ENCODE peak calls at places on chromosomes 13 and 19, in five cellular contexts. R, Z, S, Y and I are unnamed samples. For H3K4me1, the result is how much of the 10 kb centered on the place peaks cover.

GRCh38 chr13:34720618-34721017 is 221.5 kb upstream of the NBEA start:
- DNase-seq in Y (no peak), Z (no peak), S (no peak), R (no peak), I (no peak)

GRCh38 chr19:4186087-4186993 is 3.9 kb downstream of the ANKRD24 start:
- DNase-seq in S (peak), Y (peak), Z (peak), R (no peak), I (peak)

GRCh38 chr19:15249912-15250634 is 17.8 kb upstream of the EPHX3 start:
- DNase-seq in Z (no peak), Y (peak), S (no peak), R (no peak), I (no peak)

GRCh38 chr13:58025821-58026220 is 394.3 kb downstream of the PCDH17 start:
- DNase-seq in S (no peak), Y (no peak), R (no peak), Z (no peak), I (no peak)

GRCh38 chr13:45941261-45941660 is 89.7 kb upstream of the SIAH3 start:
- DNase-seq in S (no peak), Z (no peak), Y (no peak), R (no peak), I (no peak)

GRCh38 chr13:19759669-19760068 is 23.1 kb downstream of the PSPC1 start:
- DNase-seq in Z (no peak), S (no peak), R (no peak), Y (no peak), I (no peak)

GRCh38 chr19:29260477-29261317 is 47.7 kb upstream of the UQCRFS1 start:
- DNase-seq in Z (peak), R (no peak), S (no peak), Y (peak), I (peak)

GRCh38 chr19:53910170-53910518 is 1.1 kb downstream of the CACNG7 start:
- DNase-seq in S (no peak), R (no peak), Y (peak), Z (peak), I (no peak)

GRCh38 chr13:101942038-101942437 is 459.8 kb downstream of the FGF14 start:
- DNase-seq in S (no peak), Z (peak), R (no peak), Y (peak), I (peak)

GRCh38 chr13:50130686-50131051 is 115.4 kb downstream of the KCNRG start:
- DNase-seq in R (no peak), S (no peak), Z (peak), Y (peak), I (no peak)

GRCh38 chr13:40116008-40116407 is 460.5 kb downstream of the COG6 start:
- DNase-seq in S (no peak), R (no peak), Y (no peak), Z (no peak), I (peak)

GRCh38 chr13:39956036-39956435 is 300.6 kb downstream of the COG6 start:
- DNase-seq in Z (no peak), R (no peak), S (no peak), Y (no peak), I (peak)

GRCh38 chr19:14003279-14004051 is 2.7 kb downstream of the RFX1 start:
- DNase-seq in R (no peak), Y (no peak), S (peak), Z (no peak), I (peak)

GRCh38 chr19:36207605-36208252 is 6.7 kb downstream of the ZNF565 start:
- DNase-seq in Y (no peak), S (no peak), R (no peak), Z (peak), I (no peak)

GRCh38 chr19:51735759-51736449 is 12.1 kb upstream of the HAS1 start:
- DNase-seq in S (no peak), R (no peak), Z (no peak), Y (no peak), I (no peak)

GRCh38 chr13:77448689-77449088 is 86.8 kb upstream of the SCEL start:
- DNase-seq in S (no peak), Z (no peak), Y (no peak), R (no peak), I (no peak)

GRCh38 chr13:59276436-59276835 is 887.3 kb downstream of the DIAPH3 start:
- DNase-seq in R (no peak), Z (no peak), Y (no peak), S (no peak), I (no peak)

GRCh38 chr19:56116606-56117005 is 4.5 kb downstream of the ZNF787 start:
- DNase-seq in S (no peak), Y (no peak), Z (no peak), R (no peak), I (no peak)

GRCh38 chr19:42555317-42555716 is 27.0 kb upstream of the CEACAM1 start:
- DNase-seq in Y (peak), S (no peak), Z (no peak), R (no peak), I (no peak)

GRCh38 chr13:81493144-81493543 is 1152.2 kb upstream of the SPRY2 start:
- DNase-seq in R (no peak), S (no peak), Z (no peak), Y (no peak), I (no peak)

GRCh38 chr19:45952691-45953505 is 20.8 kb downstream of the NOVA2 start:
- DNase-seq in Z (peak), Y (peak), S (peak), R (no peak), I (peak)

GRCh38 chr19:7680606-7681335 is at the start of gene TRAPPC5:
- DNase-seq in R (no peak), Y (peak), S (peak), Z (peak), I (peak)

GRCh38 chr13:107450426-107450825 is 764.9 kb downstream of the LIG4 start:
- DNase-seq in S (no peak), Z (no peak), Y (no peak), R (no peak), I (no peak)

GRCh38 chr13:72163671-72164070 is 296.7 kb upstream of the DACH1 start:
- DNase-seq in R (no peak), Y (peak), S (no peak), Z (no peak), I (no peak)

GRCh38 chr13:30499338-30499737 is 33.6 kb upstream of the HMGB1 start:
- DNase-seq in S (no peak), Y (no peak), Z (no peak), R (no peak), I (no peak)

GRCh38 chr13:52968074-52968700 is 60.4 kb upstream of the OLFM4 start:
- DNase-seq in R (no peak), Y (peak), S (peak), Z (peak), I (peak)

GRCh38 chr13:39455534-39456175 is 147.3 kb downstream of the LHFPL6 start:
- DNase-seq in R (no peak), S (no peak), Y (no peak), Z (peak), I (no peak)

GRCh38 chr13:110379358-110379757 is 72.3 kb downstream of the COL4A2 start:
- DNase-seq in Y (no peak), S (no peak), R (no peak), Z (no peak), I (no peak)
- H3K4me1 ChIP-seq in Y (under half), S (under half), R (under half), Z (under half), I (under half)

DNA sequence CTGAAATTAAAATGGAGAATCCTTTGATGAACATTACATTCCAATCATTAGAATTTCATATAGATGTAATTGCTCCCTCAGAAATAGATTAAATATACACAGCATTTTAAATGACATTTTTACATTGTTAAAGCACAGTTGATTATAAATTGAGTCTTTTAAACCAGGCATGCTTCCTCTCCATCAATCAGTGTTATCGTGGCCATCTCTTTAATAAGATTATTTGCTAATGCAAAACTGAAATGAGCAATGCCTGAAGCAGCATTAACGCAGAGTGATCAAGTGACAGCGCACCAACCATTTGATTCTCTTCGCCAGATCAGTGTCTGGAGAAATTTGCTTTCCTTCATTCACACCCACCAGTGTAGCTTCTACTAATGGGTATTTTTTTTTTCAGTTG is 259.8 kb downstream of the OXGR1 start:
- DNase-seq in R (no peak), Z (peak), S (no peak), Y (no peak), I (no peak)
- H3K27ac ChIP-seq in R (no peak), Z (no peak), S (no peak), Y (no peak), I (no peak)

DNA sequence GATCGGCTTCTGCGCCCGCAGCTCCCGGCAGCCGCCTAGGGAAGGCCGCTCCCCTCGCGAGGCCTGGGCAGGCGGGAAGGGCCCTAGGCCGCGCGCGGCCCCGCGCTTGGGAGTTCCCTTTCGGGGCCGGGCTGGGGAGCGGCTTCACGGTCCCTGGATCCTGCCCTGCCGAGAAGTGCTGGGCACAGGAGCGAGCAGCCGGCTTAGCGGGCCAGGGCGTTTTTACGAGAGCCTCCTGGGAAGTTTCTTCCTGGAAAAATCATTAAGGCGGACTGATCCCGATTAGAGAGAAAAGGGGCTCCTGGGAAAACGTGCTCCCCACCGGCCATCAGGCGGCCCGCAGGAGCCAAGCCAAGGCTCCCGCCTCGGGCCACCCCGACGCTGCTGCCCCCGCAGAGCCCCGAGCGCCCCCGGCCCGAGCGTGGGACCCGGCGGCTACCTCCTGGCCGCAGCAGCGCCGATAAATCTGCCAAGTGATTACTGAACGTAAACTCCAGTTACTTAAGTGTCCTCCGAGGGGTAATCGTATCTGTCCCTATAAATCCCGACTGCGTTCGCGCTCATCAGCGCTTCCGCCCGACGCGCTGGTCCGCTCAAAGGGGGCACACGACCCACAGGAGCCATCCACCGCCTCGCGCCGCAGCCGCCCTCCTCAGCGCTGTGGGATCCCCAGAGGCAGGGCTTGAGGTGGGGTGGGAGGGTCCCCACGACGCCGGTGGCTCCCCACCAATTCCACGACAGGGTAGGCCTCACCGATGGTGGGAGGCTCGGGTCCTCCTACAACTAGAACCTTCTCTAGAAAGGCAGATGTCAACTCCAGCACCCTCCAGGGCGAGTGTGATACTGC is 2.8 kb downstream of the ZIC5 start:
- DNase-seq in R (no peak), Y (peak), Z (peak), S (no peak), I (no peak)
- H3K4me3 ChIP-seq in R (peak), Y (peak), Z (no peak), S (no peak), I (no peak)

GRCh38 chr13:110248449-110249143 is 58.4 kb downstream of the COL4A1 start:
- DNase-seq in R (no peak), Z (no peak), Y (no peak), S (no peak), I (no peak)
- H3K4me1 ChIP-seq in R (under half), Z (under half), Y (under half), S (under half), I (under half)

GRCh38 chr19:2795827-2796658 is 10.7 kb downstream of the THOP1 start:
- DNase-seq in R (no peak), Y (no peak), S (no peak), Z (no peak), I (no peak)
- H3K27ac ChIP-seq in R (peak), Y (no peak), S (no peak), Z (no peak), I (no peak)

GRCh38 chr19:33175156-33175782 is 18.9 kb upstream of the LRP3 start:
- DNase-seq in R (no peak), S (no peak), Z (no peak), Y (no peak), I (no peak)

GRCh38 chr19:33168528-33168927 is 25.6 kb upstream of the LRP3 start:
- DNase-seq in R (no peak), Y (no peak), S (no peak), Z (no peak), I (no peak)

GRCh38 chr19:33171222-33171795 is 22.8 kb upstream of the LRP3 start:
- DNase-seq in S (no peak), R (no peak), Z (no peak), Y (no peak), I (no peak)

GRCh38 chr19:33174186-33174585 is 19.9 kb upstream of the LRP3 start:
- DNase-seq in S (no peak), Y (no peak), R (no peak), Z (no peak), I (no peak)

GRCh38 chr19:33171916-33172359 is 22.2 kb upstream of the LRP3 start:
- DNase-seq in Z (no peak), R (no peak), Y (no peak), S (no peak), I (no peak)
- H3K4me3 ChIP-seq in Z (no peak), R (no peak), Y (no peak), S (no peak), I (no peak)

GRCh38 chr13:110562696-110563462 is 1.4 kb upstream of the RAB20 start:
- DNase-seq in Y (no peak), S (no peak), R (no peak), Z (no peak), I (no peak)

GRCh38 chr13:110563463-110563774 is 1.9 kb upstream of the RAB20 start:
- DNase-seq in Z (no peak), R (no peak), Y (no peak), S (no peak), I (no peak)

GRCh38 chr13:110566201-110566600 is 4.7 kb upstream of the RAB20 start:
- DNase-seq in Y (no peak), R (no peak), Z (no peak), S (no peak), I (no peak)

GRCh38 chr13:110565296-110565695 is 3.8 kb upstream of the RAB20 start:
- DNase-seq in S (no peak), Z (no peak), R (no peak), Y (no peak), I (no peak)

GRCh38 chr13:110564472-110564985 is 3.0 kb upstream of the RAB20 start:
- DNase-seq in Y (no peak), Z (no peak), R (no peak), S (no peak), I (no peak)
- H3K4me1 ChIP-seq in Y (under half), Z (under half), R (under half), S (under half), I (under half)

DNA sequence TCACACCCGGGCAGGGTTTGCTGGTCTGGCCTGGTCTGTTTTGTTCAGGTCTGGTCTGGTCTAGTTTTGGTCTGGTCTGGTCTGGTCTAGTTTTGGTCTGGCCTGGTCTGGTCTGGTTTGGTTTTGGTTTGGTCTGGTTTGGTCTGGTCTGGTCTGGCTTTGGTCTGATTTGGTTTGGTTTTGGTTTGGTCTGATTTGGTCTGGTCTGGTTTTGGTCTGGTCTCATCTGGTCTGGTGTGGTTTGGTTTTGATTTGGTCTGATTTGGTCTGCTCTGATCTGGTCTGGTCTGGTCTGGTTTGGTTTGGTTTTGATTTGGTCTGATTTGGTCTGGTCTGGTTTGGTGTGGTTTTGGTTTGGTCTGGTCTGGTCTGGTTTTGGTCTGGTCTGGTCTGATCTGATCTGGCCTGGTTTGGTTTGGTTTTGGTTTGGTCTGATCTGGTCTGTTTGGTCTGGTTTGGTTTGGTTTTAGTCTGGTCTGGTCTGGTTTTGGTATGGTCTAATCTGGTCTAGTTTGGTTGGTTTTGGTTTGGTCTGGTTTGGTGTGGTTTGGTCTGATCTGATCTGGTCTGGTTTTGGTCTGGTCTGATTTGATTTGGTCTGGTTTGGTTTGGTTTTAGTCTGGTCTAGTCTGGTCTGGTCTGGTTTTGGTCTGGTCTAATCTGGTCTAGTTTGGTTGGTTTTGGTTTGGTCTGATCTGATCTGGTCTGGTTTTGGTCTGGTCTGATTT is 14.4 kb upstream of the F2RL3 start:
- DNase-seq in Z (no peak), R (no peak), Y (no peak), S (no peak), I (no peak)
- H3K27ac ChIP-seq in Z (no peak), R (no peak), Y (no peak), S (peak), I (peak)